ENCODE peak calls at places on chromosomes 1 and 21, in four cellular contexts. One of them, this sample, is unnamed.

GRCh38 chr21:41593784-41594138 is 85.8 kb upstream of the TMPRSS2 start:
- DNase-seq in T-helper 1 cell: no peak
- DNase-seq in tibial nerve: no peak
- DNase-seq in stromal cell of bone marrow: no peak
- DNase-seq in this sample: no peak

GRCh38 chr1:240765732-240766363 is 153.9 kb upstream of the GREM2 start:
- DNase-seq in T-helper 1 cell: no peak
- DNase-seq in tibial nerve: no peak
- DNase-seq in stromal cell of bone marrow: no peak
- DNase-seq in this sample: no peak

GRCh38 chr1:218501073-218501612 is 156.0 kb downstream of the TGFB2 start:
- DNase-seq in T-helper 1 cell: no peak
- DNase-seq in tibial nerve: no peak
- DNase-seq in stromal cell of bone marrow: no peak
- DNase-seq in this sample: no peak

GRCh38 chr1:26218906-26219494 is 15.0 kb upstream of the CEP85 start:
- DNase-seq in T-helper 1 cell: no peak
- DNase-seq in tibial nerve: no peak
- DNase-seq in stromal cell of bone marrow: no peak
- DNase-seq in this sample: no peak

GRCh38 chr1:20184997-20185833 is 681 bp upstream of the UBXN10 start:
- DNase-seq in T-helper 1 cell: peak; percentile 85
- DNase-seq in tibial nerve: no peak
- DNase-seq in stromal cell of bone marrow: no peak
- DNase-seq in this sample: no peak

GRCh38 chr1:7922301-7922700 is 18.3 kb downstream of the TNFRSF9 start:
- DNase-seq in T-helper 1 cell: no peak
- DNase-seq in tibial nerve: no peak
- DNase-seq in stromal cell of bone marrow: peak; percentile 77
- DNase-seq in this sample: no peak

GRCh38 chr1:116131866-116132605 is 20.8 kb downstream of the MAB21L3 start:
- DNase-seq in T-helper 1 cell: no peak
- DNase-seq in tibial nerve: no peak
- DNase-seq in stromal cell of bone marrow: no peak
- DNase-seq in this sample: no peak

GRCh38 chr1:110056776-110057175 is 13.7 kb downstream of the ALX3 start:
- DNase-seq in T-helper 1 cell: no peak
- DNase-seq in tibial nerve: no peak
- DNase-seq in stromal cell of bone marrow: peak; percentile 78
- DNase-seq in this sample: no peak

GRCh38 chr1:239909894-239910293 is 181.8 kb upstream of the FMN2 start:
- DNase-seq in T-helper 1 cell: no peak
- DNase-seq in tibial nerve: peak; percentile 22
- DNase-seq in stromal cell of bone marrow: peak; percentile 80
- DNase-seq in this sample: no peak

GRCh38 chr1:244460195-244460594 is 878 bp upstream of the CATSPERE start:
- DNase-seq in T-helper 1 cell: peak; percentile 60
- DNase-seq in tibial nerve: no peak
- DNase-seq in stromal cell of bone marrow: no peak
- DNase-seq in this sample: no peak

GRCh38 chr1:194870860-194871259 is 1684.4 kb upstream of the B3GALT2 start:
- DNase-seq in T-helper 1 cell: no peak
- DNase-seq in tibial nerve: no peak
- DNase-seq in stromal cell of bone marrow: no peak
- DNase-seq in this sample: no peak

GRCh38 chr1:166952002-166952746 is 23.2 kb downstream of the ILDR2 start:
- DNase-seq in T-helper 1 cell: no peak
- DNase-seq in tibial nerve: no peak
- DNase-seq in stromal cell of bone marrow: no peak
- DNase-seq in this sample: no peak

GRCh38 chr1:27993241-27993640 is 33.5 kb downstream of the XKR8 start:
- DNase-seq in T-helper 1 cell: peak; percentile 40
- DNase-seq in tibial nerve: no peak
- DNase-seq in stromal cell of bone marrow: no peak
- DNase-seq in this sample: no peak

GRCh38 chr1:182193908-182194550 is 132.5 kb upstream of the ZNF648 start:
- DNase-seq in T-helper 1 cell: no peak
- DNase-seq in tibial nerve: peak; percentile 81
- DNase-seq in stromal cell of bone marrow: peak; percentile 9
- DNase-seq in this sample: peak; percentile 81

GRCh38 chr1:1302951-1303509 is 4.7 kb downstream of the ACAP3 start:
- DNase-seq in T-helper 1 cell: no peak
- DNase-seq in tibial nerve: no peak
- DNase-seq in stromal cell of bone marrow: no peak
- DNase-seq in this sample: no peak

GRCh38 chr1:33182452-33182851 is 609 bp upstream of the TRIM62 start:
- DNase-seq in T-helper 1 cell: no peak
- DNase-seq in tibial nerve: peak; percentile 56
- DNase-seq in stromal cell of bone marrow: no peak
- DNase-seq in this sample: no peak

GRCh38 chr1:172561252-172561651 is 28.3 kb downstream of the SUCO start:
- DNase-seq in T-helper 1 cell: no peak
- DNase-seq in tibial nerve: no peak
- DNase-seq in stromal cell of bone marrow: no peak
- DNase-seq in this sample: no peak

GRCh38 chr21:44986471-44987291 is 46.9 kb downstream of the SLX9 start:
- DNase-seq in T-helper 1 cell: no peak
- DNase-seq in tibial nerve: no peak
- DNase-seq in stromal cell of bone marrow: no peak
- DNase-seq in this sample: peak; percentile 24

GRCh38 chr1:86756062-86756406 is 51.7 kb downstream of the SH3GLB1 start:
- DNase-seq in T-helper 1 cell: no peak
- DNase-seq in tibial nerve: no peak
- DNase-seq in stromal cell of bone marrow: no peak
- DNase-seq in this sample: no peak

GRCh38 chr1:242774256-242774655 is 249.8 kb upstream of the PLD5 start:
- DNase-seq in T-helper 1 cell: no peak
- DNase-seq in tibial nerve: no peak
- DNase-seq in stromal cell of bone marrow: no peak
- DNase-seq in this sample: no peak